ENCODE peak calls at places on chromosomes 16 and 17, in seven cellular contexts. J is GM12892, P is breast epithelium, E is prostate gland, C is stomach, V is H1, O is transverse colon. S is an unnamed sample.
A peak's percentile ranks its signal among the peaks of the same experiment; 100 is the strongest.

GRCh38 chr16:27839419-27839818 is 224.1 kb downstream of the GSG1L start:
- DNase-seq in J (no peak), P (peak; percentile 2), E (no peak), C (no peak), V (no peak), O (no peak), S (no peak)

GRCh38 chr16:2924901-2925820 is 13.4 kb downstream of the FLYWCH1 start:
- DNase-seq in J (no peak), P (no peak), E (no peak), C (no peak), V (no peak), O (no peak), S (no peak)

GRCh38 chr16:68529608-68529930 is 9.5 kb upstream of the ZFP90 start:
- DNase-seq in J (no peak), P (no peak), E (no peak), C (no peak), V (no peak), O (no peak), S (no peak)

GRCh38 chr17:8393470-8394231 is 4.0 kb downstream of the RNF222 start:
- DNase-seq in J (no peak), P (no peak), E (no peak), C (no peak), V (no peak), O (peak; percentile 52), S (no peak)

GRCh38 chr17:49707246-49707607 is 537 bp downstream of the SLC35B1 start:
- DNase-seq in J (no peak), P (no peak), E (no peak), C (no peak), V (no peak), O (no peak), S (no peak)

GRCh38 chr17:46949291-46950174 is 26.6 kb downstream of the GOSR2 start:
- DNase-seq in J (no peak), P (no peak), E (no peak), C (no peak), V (no peak), O (no peak), S (no peak)

GRCh38 chr17:49708515-49709161 is 874 bp upstream of the SLC35B1 start:
- DNase-seq in J (no peak), P (no peak), E (no peak), C (no peak), V (no peak), O (no peak), S (no peak)

GRCh38 chr16:11016993-11017392 is 72.6 kb downstream of the CLEC16A start:
- DNase-seq in J (no peak), P (no peak), E (peak; percentile 19), C (peak; percentile 78), V (no peak), O (peak; percentile 85), S (peak; percentile 94)

GRCh38 chr17:80449930-80450576 is 26.4 kb downstream of the NPTX1 start:
- DNase-seq in J (no peak), P (no peak), E (no peak), C (no peak), V (no peak), O (no peak), S (no peak)

GRCh38 chr17:50270430-50271172 is 3.7 kb upstream of the TMEM92 start:
- DNase-seq in J (peak; percentile 3), P (peak; percentile 50), E (no peak), C (peak; percentile 27), V (no peak), O (peak; percentile 19), S (peak; percentile 80)

GRCh38 chr17:179066-179432 is 2.4 kb downstream of the DOC2B start:
- DNase-seq in J (no peak), P (no peak), E (no peak), C (no peak), V (no peak), O (no peak), S (no peak)

GRCh38 chr17:66580178-66580577 is 254.7 kb upstream of the CACNG5 start:
- DNase-seq in J (no peak), P (no peak), E (no peak), C (peak; percentile 38), V (no peak), O (peak; percentile 30), S (no peak)

GRCh38 chr17:45835481-45835880 is 9.2 kb upstream of the SPPL2C start:
- DNase-seq in J (no peak), P (no peak), E (no peak), C (no peak), V (no peak), O (no peak), S (no peak)

GRCh38 chr17:65742433-65743312 is 181.2 kb upstream of the AXIN2 start:
- DNase-seq in J (no peak), P (no peak), E (no peak), C (no peak), V (peak; percentile 1), O (no peak), S (no peak)

GRCh38 chr17:32276217-32276616 is 10.6 kb downstream of the RHBDL3 start:
- DNase-seq in J (no peak), P (no peak), E (no peak), C (no peak), V (no peak), O (no peak), S (no peak)

GRCh38 chr16:56606688-56607618 is 1.4 kb upstream of the MT2A start:
- DNase-seq in J (no peak), P (peak; percentile 79), E (peak; percentile 82), C (peak; percentile 62), V (no peak), O (peak; percentile 67), S (peak; percentile 95)

GRCh38 chr16:28531777-28532744 is 6.7 kb downstream of the NUPR1 start:
- DNase-seq in J (no peak), P (peak; percentile 69), E (no peak), C (peak; percentile 90), V (no peak), O (peak; percentile 86), S (peak; percentile 85)

DNA sequence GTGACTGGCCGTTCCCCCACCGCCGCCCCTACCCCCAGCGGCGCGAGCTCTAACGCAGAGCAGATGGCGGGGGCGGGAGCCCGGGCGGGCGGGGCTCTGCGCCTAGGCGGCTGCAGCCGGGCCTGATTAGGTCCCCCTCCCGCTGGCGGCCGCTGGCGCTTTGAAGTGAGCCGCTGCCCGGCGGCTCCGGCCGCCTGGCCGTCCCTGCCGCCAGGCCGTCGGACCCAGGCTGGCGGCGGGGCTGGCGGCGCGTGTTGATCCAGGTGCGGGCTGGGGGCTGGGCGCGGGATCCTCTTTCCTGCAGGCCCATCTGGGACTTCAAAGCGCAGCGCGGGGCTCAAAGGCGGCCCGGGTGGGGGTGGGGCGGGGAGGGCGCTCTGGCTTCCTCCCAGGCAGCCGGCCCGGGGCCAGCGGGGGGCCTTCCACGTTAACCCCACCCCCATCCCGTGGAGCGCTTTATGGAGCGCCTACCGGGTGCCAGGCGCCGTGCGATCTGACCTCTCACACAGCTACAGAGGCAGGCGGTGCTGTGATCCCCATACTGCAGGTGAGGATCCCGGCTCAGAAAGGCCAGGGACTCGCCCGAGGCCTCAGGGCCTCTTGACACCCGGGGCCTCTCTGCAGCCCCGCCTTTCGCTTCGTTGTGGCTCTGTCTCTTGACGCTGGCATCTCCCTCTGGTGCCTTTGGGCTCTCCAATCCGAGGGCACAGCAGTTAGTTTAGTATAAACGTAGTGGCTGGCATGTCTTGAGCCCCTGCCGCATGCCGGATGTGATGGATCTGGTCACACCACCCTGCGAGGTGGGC is 80.0 kb upstream of the NKD1 start:
- DNase-seq in J (peak; percentile 46), P (no peak), E (no peak), C (peak; percentile 87), V (no peak), O (peak; percentile 11), S (peak; percentile 49)
- TF ChIP-seq POLR2AphosphoS5 in J (no peak), P (no peak), E (no peak), C (no peak), V (no peak), O (no peak), S (no peak)

DNA sequence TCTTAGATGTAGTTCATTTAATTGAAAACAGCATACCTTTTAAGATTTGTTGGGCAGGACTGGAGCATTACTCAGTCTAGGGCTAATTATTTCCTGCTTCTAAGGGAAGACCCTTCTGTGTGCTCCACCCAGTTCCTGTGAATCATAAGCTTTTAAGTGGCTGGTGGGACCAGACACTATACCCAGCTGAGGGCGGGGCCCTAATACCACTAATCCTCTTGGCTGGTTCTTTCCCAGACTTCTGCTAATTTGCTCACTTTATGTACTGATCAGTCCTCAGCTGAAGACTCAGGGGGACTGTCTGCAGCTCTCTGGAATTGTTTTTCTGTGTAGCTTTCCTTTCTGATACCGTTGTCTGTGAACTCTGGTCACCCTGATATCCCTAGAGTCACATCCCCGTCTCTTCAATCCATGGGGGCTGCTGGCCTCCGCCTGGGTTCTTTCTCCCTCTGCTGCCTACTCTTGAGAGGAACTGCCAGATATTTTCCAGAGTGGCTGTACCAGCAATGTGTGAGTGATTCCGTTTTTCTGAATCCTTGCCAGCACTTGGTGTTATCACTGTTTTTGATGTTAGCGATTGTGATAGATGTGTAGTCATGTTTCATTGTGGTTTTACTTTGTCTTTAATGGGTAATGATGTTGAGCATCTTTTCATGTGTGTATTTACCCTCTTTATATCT is 35.1 kb downstream of the MFSD11 start:
- DNase-seq in J (no peak), P (no peak), E (no peak), C (no peak), V (no peak), O (no peak), S (no peak)
- TF ChIP-seq POLR2AphosphoS5 in J (no peak), P (no peak), E (no peak), C (no peak), V (no peak), O (no peak), S (no peak)

GRCh38 chr17:81514485-81514734 is 1.8 kb upstream of the ACTG1 start:
- DNase-seq in J (no peak), P (no peak), E (no peak), C (no peak), V (no peak), O (no peak), S (no peak)
- TF ChIP-seq POLR2AphosphoS5 in J (no peak), P (no peak), E (no peak), C (no peak), V (no peak), O (no peak), S (no peak)

GRCh38 chr17:58639681-58640080 is 52.2 kb downstream of the TEX14 start:
- DNase-seq in J (no peak), P (no peak), E (no peak), C (no peak), V (no peak), O (no peak), S (no peak)

GRCh38 chr17:58637011-58637570 is 54.8 kb downstream of the TEX14 start:
- DNase-seq in J (no peak), P (no peak), E (no peak), C (no peak), V (no peak), O (no peak), S (no peak)

GRCh38 chr17:58643147-58643546 is 48.7 kb downstream of the TEX14 start:
- DNase-seq in J (no peak), P (no peak), E (no peak), C (no peak), V (no peak), O (no peak), S (no peak)

GRCh38 chr17:58641937-58642336 is 49.9 kb downstream of the TEX14 start:
- DNase-seq in J (no peak), P (no peak), E (no peak), C (no peak), V (no peak), O (no peak), S (no peak)

DNA sequence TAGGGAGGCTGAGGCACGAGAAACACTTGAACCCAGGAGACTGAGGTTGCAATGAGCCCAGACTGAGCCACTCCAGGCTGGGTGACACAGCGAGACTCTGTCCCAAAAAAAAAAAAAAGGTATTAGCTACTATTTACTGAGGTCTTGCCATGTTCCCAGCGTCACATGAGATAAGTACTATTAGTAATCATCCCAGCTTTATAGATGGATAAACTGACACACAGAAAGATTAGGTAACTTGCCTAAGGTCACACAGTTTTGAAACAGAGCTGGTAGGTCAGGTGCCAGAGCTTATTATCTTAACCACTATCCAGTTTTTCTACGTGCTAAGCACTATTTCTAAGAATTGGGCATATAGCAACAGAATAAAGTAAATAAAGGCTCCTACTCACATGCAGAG is 51.6 kb downstream of the TEX14 start:
- DNase-seq in J (no peak), P (no peak), E (no peak), C (no peak), V (no peak), O (no peak), S (no peak)
- TF ChIP-seq POLR2AphosphoS5 in J (no peak), P (no peak), E (no peak), C (no peak), V (no peak), O (no peak), S (no peak)

S was measured in suprapubic skin.